ENCODE peak calls at places on chromosomes 11 and 22, in four cellular contexts. U, P, Y and X are unnamed samples.

GRCh38 chr22:37427711-37428635 is 694 bp upstream of the ELFN2 start:
- DNase-seq in U (no peak), P (no peak), Y (peak), X (no peak)

GRCh38 chr11:113262594-113262993 is 51.8 kb upstream of the TTC12 start:
- DNase-seq in U (no peak), P (no peak), Y (no peak), X (no peak)

GRCh38 chr11:126282361-126282741 is 542 bp upstream of the TIRAP start:
- DNase-seq in U (peak), P (peak), Y (peak), X (peak)

GRCh38 chr11:96741068-96741467 is 351.3 kb downstream of the JRKL start:
- DNase-seq in U (no peak), P (no peak), Y (no peak), X (no peak)

GRCh38 chr11:11215944-11216343 is 137.1 kb downstream of the CSNK2A3 start:
- DNase-seq in U (no peak), P (peak), Y (no peak), X (no peak)

GRCh38 chr22:27424319-27424718 is 377.2 kb downstream of the MN1 start:
- DNase-seq in U (no peak), P (no peak), Y (no peak), X (no peak)

GRCh38 chr11:45806072-45806933 is 1.4 kb downstream of the SLC35C1 start:
- DNase-seq in U (no peak), P (no peak), Y (no peak), X (no peak)

GRCh38 chr11:65642014-65642671 is 4.2 kb downstream of the SIPA1 start:
- DNase-seq in U (peak), P (no peak), Y (peak), X (no peak)

GRCh38 chr22:36197601-36198146 is 3.9 kb downstream of the APOL4 start:
- DNase-seq in U (peak), P (no peak), Y (no peak), X (no peak)

GRCh38 chr11:18698341-18699268 is at the start of gene TMEM86A:
- DNase-seq in U (peak), P (peak), Y (peak), X (peak)

GRCh38 chr11:90635145-90635544 is 412.3 kb upstream of the CHORDC1 start:
- DNase-seq in U (no peak), P (no peak), Y (no peak), X (no peak)

GRCh38 chr11:73856001-73856663 is 20.5 kb downstream of the COA4 start:
- DNase-seq in U (no peak), P (no peak), Y (no peak), X (no peak)

GRCh38 chr22:27139935-27140493 is 482.6 kb downstream of the MIAT start:
- DNase-seq in U (no peak), P (no peak), Y (no peak), X (no peak)

GRCh38 chr11:11818529-11819121 is 23.1 kb upstream of the USP47 start:
- DNase-seq in U (no peak), P (no peak), Y (no peak), X (no peak)

GRCh38 chr22:19986410-19987341 is 29.9 kb downstream of the ARVCF start:
- DNase-seq in U (peak), P (peak), Y (peak), X (peak)

GRCh38 chr11:76702378-76703128 is 32.0 kb upstream of the LRRC32 start:
- DNase-seq in U (peak), P (no peak), Y (no peak), X (no peak)

GRCh38 chr11:76699461-76700091 is 29.0 kb upstream of the LRRC32 start:
- DNase-seq in U (peak), P (no peak), Y (no peak), X (no peak)

GRCh38 chr11:76703707-76704106 is 33.2 kb upstream of the LRRC32 start:
- DNase-seq in U (no peak), P (no peak), Y (no peak), X (no peak)

GRCh38 chr11:76700177-76701100 is 29.9 kb upstream of the LRRC32 start:
- DNase-seq in U (peak), P (peak), Y (no peak), X (no peak)

DNA sequence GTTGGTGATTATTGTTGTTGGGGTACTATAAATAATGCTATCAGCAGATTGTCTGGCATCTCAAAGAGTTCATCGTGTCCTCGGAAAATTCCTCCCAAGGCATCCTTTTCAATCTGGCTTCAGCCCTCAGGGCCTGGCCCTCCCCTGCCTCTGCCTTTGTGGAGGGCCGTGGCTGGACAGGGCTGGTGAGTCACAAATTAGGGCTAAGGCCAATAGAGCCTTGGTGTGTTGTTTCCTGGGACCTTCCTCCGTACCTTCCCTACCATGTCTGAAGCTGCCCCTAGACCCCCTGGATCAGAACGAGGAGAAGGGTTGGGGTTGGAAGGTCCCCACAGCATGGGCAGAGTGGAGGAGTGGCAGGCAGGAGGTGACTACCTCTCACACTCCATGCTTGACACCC is 31.2 kb upstream of the LRRC32 start:
- DNase-seq in U (no peak), P (no peak), Y (no peak), X (no peak)
- TF ChIP-seq ELF4 in U (no peak), P (no peak), Y (no peak), X (no peak)

DNA sequence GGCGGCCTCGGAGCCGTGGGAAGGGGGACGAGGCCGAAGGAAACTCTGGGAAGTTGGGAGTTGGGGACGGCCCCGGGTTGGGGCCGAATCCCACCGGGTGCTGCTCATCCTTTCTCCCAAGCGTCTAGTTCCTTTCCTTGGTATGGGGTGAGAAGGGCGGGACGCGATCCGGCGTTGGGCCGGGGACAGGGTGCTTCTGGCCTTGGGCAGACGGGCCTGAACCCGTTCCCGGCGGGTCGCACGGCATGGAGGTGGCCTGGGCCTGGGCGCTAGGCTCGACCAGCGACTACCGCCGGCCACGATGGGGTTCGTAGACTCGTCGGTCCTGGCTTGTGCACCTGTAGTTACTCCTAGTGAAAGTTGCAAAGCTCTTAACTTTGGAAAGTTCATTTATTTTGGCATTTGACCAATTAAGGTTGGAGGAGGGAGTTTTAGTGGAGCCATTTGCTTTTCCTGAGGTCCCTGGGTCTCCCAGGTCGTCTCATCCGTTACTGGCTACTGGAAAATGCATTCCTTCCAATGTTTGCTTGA is 1.0 kb downstream of the SYT9 start:
- DNase-seq in U (no peak), P (no peak), Y (peak), X (no peak)
- TF ChIP-seq ELF4 in U (no peak), P (no peak), Y (no peak), X (no peak)

GRCh38 chr22:28548411-28548810 is 131.2 kb downstream of the TTC28 start:
- DNase-seq in U (no peak), P (no peak), Y (no peak), X (no peak)
- TF ChIP-seq ELF4 in U (no peak), P (no peak), Y (no peak), X (no peak)

GRCh38 chr11:77471520-77472234 is 2.2 kb downstream of the PAK1 start:
- DNase-seq in U (peak), P (peak), Y (peak), X (peak)
- TF ChIP-seq ELF4 in U (no peak), P (no peak), Y (no peak), X (no peak)

DNA sequence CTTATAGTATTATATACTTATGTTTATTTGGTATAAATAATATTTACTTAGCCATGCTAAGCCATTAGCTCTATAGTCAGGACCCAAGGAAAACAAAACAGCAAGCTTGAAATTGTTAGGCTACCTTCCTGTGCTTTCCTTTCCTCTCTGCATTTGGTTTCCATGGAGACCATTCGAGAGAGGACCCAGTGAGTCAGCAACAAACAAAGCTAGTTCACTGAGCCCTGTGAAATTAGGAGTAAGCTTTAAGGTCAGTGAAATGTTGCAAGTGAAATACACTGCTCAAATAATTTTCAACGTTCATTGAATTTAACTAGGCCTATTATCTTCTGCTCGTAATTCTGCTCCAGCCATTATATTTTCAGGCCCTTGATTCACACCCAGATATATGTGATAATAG is 9.1 kb upstream of the OR10D3 start:
- DNase-seq in U (peak), P (peak), Y (no peak), X (no peak)
- TF ChIP-seq ELF4 in U (no peak), P (no peak), Y (no peak), X (no peak)

DNA sequence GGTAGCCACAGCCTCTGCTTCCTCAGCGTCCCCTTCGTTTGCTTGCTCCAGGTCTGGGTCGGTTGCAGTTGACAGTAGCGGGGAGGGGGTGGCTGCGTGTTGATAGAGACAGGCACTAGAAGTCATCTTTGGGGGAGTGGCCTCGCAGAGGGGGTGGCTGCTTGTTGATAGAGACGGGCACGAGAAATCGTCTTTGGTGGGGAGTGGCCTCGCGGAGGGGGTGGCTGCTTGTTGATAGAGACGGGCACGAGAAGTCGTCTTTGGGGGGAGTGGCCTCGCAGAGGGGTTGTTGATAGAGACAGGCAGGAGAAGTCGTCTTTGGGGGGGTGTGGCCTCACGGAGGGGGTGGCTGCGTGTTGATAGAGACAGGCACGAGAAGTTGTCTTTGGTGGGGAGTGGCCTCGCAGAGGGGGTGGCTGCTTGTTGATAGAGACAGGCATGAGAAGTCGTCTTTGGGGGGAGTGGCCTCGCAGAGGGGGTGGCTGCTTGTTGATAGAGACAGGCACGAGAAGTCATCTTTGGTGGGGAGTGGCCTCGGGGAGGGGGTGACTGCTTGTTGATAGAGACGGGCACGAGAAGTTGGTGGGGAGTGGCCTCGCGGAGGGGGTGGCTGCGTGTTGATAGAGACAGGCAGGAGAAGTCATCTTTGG is 328.3 kb downstream of the TBC1D22A start:
- DNase-seq in U (peak), P (no peak), Y (peak), X (no peak)
- TF ChIP-seq ELF4 in U (no peak), P (no peak), Y (no peak), X (no peak)

GRCh38 chr11:67002921-67003411 is 20.0 kb upstream of the SYT12 start:
- DNase-seq in U (no peak), P (peak), Y (peak), X (no peak)

GRCh38 chr11:67001332-67001731 is 21.6 kb upstream of the SYT12 start:
- DNase-seq in U (no peak), P (no peak), Y (no peak), X (no peak)

GRCh38 chr11:67010296-67010905 is 12.5 kb upstream of the SYT12 start:
- DNase-seq in U (no peak), P (no peak), Y (no peak), X (no peak)

GRCh38 chr11:67002297-67002913 is 20.5 kb upstream of the SYT12 start:
- DNase-seq in U (no peak), P (no peak), Y (peak), X (no peak)

DNA sequence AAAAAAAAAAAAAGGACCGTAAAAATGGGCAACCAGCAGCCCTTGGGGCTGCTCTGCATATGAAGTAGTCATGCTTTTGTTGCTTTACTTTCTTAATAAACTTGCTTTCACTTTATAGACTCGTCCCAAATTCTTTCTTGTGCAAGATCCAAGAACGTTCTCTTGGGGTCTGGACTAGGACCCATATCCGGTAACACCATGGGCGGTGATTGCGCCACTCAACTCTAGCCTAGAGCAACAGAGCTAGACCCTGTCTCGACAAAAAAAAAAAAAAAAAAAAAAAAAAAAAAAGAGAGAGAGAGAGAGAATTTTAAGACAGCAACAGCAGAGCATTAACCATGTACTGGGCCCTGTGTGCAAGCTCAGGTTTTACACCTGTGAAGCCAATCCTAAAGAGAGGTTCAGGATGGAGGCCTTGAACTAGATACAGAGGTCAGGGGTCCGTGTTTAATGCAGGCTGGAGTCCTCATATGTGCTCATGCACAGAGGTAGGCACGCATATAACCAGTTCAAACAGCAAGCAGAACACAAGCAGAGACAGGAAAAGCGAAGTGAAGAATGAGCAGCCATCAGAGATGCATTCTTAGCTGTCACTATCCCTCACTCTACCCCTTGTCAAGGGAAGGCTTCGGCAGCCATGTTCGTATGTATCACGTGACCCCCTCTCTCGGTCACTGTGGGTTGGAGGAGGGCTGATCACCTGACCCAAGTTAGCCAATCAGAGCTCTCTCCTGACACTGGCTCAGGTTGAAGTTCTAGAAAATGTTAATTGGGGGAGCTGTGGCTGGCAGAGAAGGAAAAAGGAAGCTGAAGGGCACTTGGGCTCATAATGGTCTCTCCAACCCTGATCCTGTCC is 16.7 kb upstream of the SYT12 start:
- DNase-seq in U (peak), P (peak), Y (peak), X (peak)
- TF ChIP-seq ELF4 in U (no peak), P (no peak), Y (no peak), X (no peak)

GRCh38 chr11:2678396-2678795 is 21.4 kb downstream of the KCNQ1OT1 start:
- DNase-seq in U (no peak), P (no peak), Y (no peak), X (no peak)

GRCh38 chr11:2675540-2675939 is 24.3 kb downstream of the KCNQ1OT1 start:
- DNase-seq in U (no peak), P (no peak), Y (no peak), X (no peak)

GRCh38 chr11:2674681-2675131 is 25.1 kb downstream of the KCNQ1OT1 start:
- DNase-seq in U (no peak), P (no peak), Y (no peak), X (no peak)

GRCh38 chr11:2679011-2679676 is 20.6 kb downstream of the KCNQ1OT1 start:
- DNase-seq in U (no peak), P (no peak), Y (no peak), X (no peak)

DNA sequence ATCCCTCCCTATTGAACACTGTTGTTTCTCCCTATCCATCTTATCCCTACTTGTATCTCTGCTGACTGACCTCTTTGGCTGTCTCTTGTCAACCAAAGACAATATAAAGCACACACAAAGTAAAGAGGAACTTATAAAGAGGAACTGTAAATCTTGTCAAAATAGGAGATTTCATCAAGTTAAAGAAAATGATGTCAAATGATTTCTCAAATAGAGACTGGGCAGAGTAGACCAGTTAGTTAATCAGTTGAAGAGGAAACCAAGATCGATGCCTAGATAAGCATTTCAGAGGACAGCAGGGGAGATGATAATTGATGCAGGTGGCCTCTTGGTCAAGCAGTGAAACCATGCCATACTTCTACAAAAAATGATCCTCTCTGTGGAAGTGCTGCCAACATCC is 22.7 kb downstream of the KCNQ1OT1 start:
- DNase-seq in U (no peak), P (no peak), Y (no peak), X (no peak)
- TF ChIP-seq ELF4 in U (no peak), P (no peak), Y (no peak), X (no peak)